ENCODE peak calls at places on chromosomes 11 and 22, in six cellular contexts. H, Z, S, L, G and V are unnamed samples.

GRCh38 chr11:58923300-58923788 is 15.9 kb upstream of the GLYATL1 start:
- DNase-seq in H (no peak), Z (no peak), S (no peak), L (no peak), G (no peak), V (no peak)

GRCh38 chr11:11081786-11082185 is 223.9 kb upstream of the ZBED5 start:
- DNase-seq in H (no peak), Z (no peak), S (no peak), L (no peak), G (no peak), V (no peak)

GRCh38 chr11:130178441-130178971 is 18.9 kb downstream of the ST14 start:
- DNase-seq in H (no peak), Z (no peak), S (no peak), L (no peak), G (no peak), V (no peak)

GRCh38 chr11:70225629-70226582 is 22.8 kb downstream of the FADD start:
- DNase-seq in H (no peak), Z (no peak), S (no peak), L (no peak), G (no peak), V (no peak)

GRCh38 chr11:14189874-14190273 is 169.1 kb downstream of the RRAS2 start:
- DNase-seq in H (no peak), Z (peak), S (no peak), L (no peak), G (no peak), V (no peak)

GRCh38 chr22:19291580-19292261 is at the start of gene CLTCL1:
- DNase-seq in H (peak), Z (peak), S (peak), L (peak), G (peak), V (no peak)

GRCh38 chr22:22748297-22748743 is 103.9 kb downstream of the GGTLC2 start:
- DNase-seq in H (peak), Z (peak), S (peak), L (no peak), G (peak), V (no peak)

GRCh38 chr22:50517495-50518260 is 7.7 kb downstream of the SCO2 start:
- DNase-seq in H (no peak), Z (no peak), S (no peak), L (no peak), G (no peak), V (no peak)

GRCh38 chr11:94912806-94913205 is 60.5 kb downstream of the CWC15 start:
- DNase-seq in H (no peak), Z (no peak), S (no peak), L (no peak), G (no peak), V (no peak)

GRCh38 chr22:31436132-31436531 is 36.7 kb downstream of the DRG1 start:
- DNase-seq in H (no peak), Z (no peak), S (no peak), L (no peak), G (no peak), V (no peak)

GRCh38 chr11:105130189-105130813 is 9.3 kb downstream of the CARD18 start:
- DNase-seq in H (no peak), Z (no peak), S (no peak), L (no peak), G (no peak), V (no peak)

GRCh38 chr22:47225080-47225930 is 462.9 kb downstream of the TBC1D22A start:
- DNase-seq in H (no peak), Z (no peak), S (no peak), L (no peak), G (no peak), V (no peak)

GRCh38 chr22:42114721-42115120 is 15.9 kb downstream of the CYP2D6 start:
- DNase-seq in H (no peak), Z (peak), S (peak), L (no peak), G (no peak), V (no peak)

GRCh38 chr11:73318501-73319011 is 10.5 kb downstream of the ARHGEF17 start:
- DNase-seq in H (no peak), Z (no peak), S (no peak), L (no peak), G (no peak), V (no peak)

GRCh38 chr11:16881074-16881709 is 133.0 kb downstream of the PLEKHA7 start:
- DNase-seq in H (no peak), Z (peak), S (no peak), L (no peak), G (peak), V (no peak)

GRCh38 chr11:210122-210802 is 2.8 kb downstream of the RIC8A start:
- DNase-seq in H (no peak), Z (peak), S (no peak), L (no peak), G (no peak), V (peak)

GRCh38 chr22:37674951-37675929 is at the start of gene LGALS1:
- DNase-seq in H (peak), Z (peak), S (peak), L (peak), G (peak), V (peak)

GRCh38 chr11:31802609-31802989 is 8.5 kb downstream of the PAX6 start:
- DNase-seq in H (no peak), Z (no peak), S (no peak), L (no peak), G (peak), V (no peak)

GRCh38 chr11:41984023-41984422 is 524.6 kb upstream of the LRRC4C start:
- DNase-seq in H (no peak), Z (no peak), S (no peak), L (no peak), G (no peak), V (no peak)

GRCh38 chr11:3944198-3944597 is 88.7 kb downstream of the STIM1 start:
- DNase-seq in H (no peak), Z (peak), S (no peak), L (no peak), G (no peak), V (no peak)

GRCh38 chr22:45473626-45474237 is 29.0 kb upstream of the FBLN1 start:
- DNase-seq in H (no peak), Z (no peak), S (no peak), L (no peak), G (no peak), V (no peak)

GRCh38 chr11:133509924-133510697 is 22.2 kb downstream of the OPCML start:
- DNase-seq in H (no peak), Z (no peak), S (no peak), L (no peak), G (no peak), V (no peak)

GRCh38 chr11:129536338-129536737 is 160.7 kb downstream of the BARX2 start:
- DNase-seq in H (no peak), Z (no peak), S (no peak), L (no peak), G (no peak), V (no peak)

GRCh38 chr11:96063053-96063452 is 139.1 kb upstream of the MTMR2 start:
- DNase-seq in H (no peak), Z (no peak), S (no peak), L (no peak), G (no peak), V (no peak)

GRCh38 chr22:26259510-26259909 is 90.2 kb downstream of the SEZ6L start:
- DNase-seq in H (no peak), Z (peak), S (peak), L (no peak), G (peak), V (peak)